ENCODE peak calls at places on chromosomes 16 and 17, in four cellular contexts. U is pancreas, T is lung, W is coronary artery. V is an unnamed sample.

GRCh38 chr16:85689950-85690320 is 1.2 kb upstream of the GINS2 start:
- DNase-seq in T (no peak), U (no peak), W (no peak), V (no peak)

GRCh38 chr16:15498427-15499175 is 64.2 kb downstream of the BMERB1 start:
- DNase-seq in W (no peak), T (no peak), U (no peak), V (no peak)

GRCh38 chr16:21666772-21667171 is 3.0 kb downstream of the OTOA start:
- DNase-seq in T (no peak), U (no peak), W (no peak), V (no peak)

GRCh38 chr17:73645050-73645871 is 1.0 kb upstream of the SDK2 start:
- DNase-seq in U (no peak), T (no peak), W (no peak), V (no peak)

GRCh38 chr16:35414139-35414538 is 1954.7 kb downstream of the TP53TG3F start:
- DNase-seq in W (no peak), U (no peak), T (no peak), V (no peak)

GRCh38 chr17:73156166-73156840 is 8.5 kb upstream of the SSTR2 start:
- DNase-seq in T (peak; percentile 59), U (peak; percentile 64), W (no peak), V (no peak)

GRCh38 chr16:73418746-73419145 is 370.8 kb upstream of the ZFHX3 start:
- DNase-seq in W (no peak), T (no peak), U (no peak), V (no peak)

GRCh38 chr16:17395849-17396480 is 74.8 kb downstream of the XYLT1 start:
- DNase-seq in W (no peak), U (peak; percentile 72), T (no peak), V (no peak)

GRCh38 chr17:41618341-41619161 is 5.8 kb downstream of the KRT17 start:
- DNase-seq in T (no peak), U (no peak), W (no peak), V (no peak)

GRCh38 chr17:57410169-57410568 is 153.8 kb downstream of the MSI2 start:
- DNase-seq in W (no peak), T (no peak), U (no peak), V (no peak)

GRCh38 chr17:48970865-48971687 is 2.7 kb upstream of the GIP start:
- DNase-seq in T (no peak), W (no peak), U (no peak), V (no peak)

GRCh38 chr16:1333149-1333812 is at the start of gene BAIAP3:
- DNase-seq in T (no peak), W (no peak), U (no peak), V (no peak)